ENCODE peak calls at places on chromosomes 16 and 17, in eight cellular contexts. Q, J, N, T, P, I, A and S are unnamed samples.
A peak's percentile ranks its signal among the peaks of the same experiment; 100 is the strongest.

GRCh38 chr17:68459030-68459376 is 1.7 kb upstream of the WIPI1 start:
- DNase-seq in Q (no peak), J (no peak), N (no peak), T (no peak), P (peak; percentile 60), I (no peak), A (no peak), S (no peak)

GRCh38 chr16:7867831-7868230 is 535.2 kb downstream of the RBFOX1 start:
- DNase-seq in Q (no peak), J (no peak), N (no peak), T (no peak), P (no peak), I (no peak), A (no peak), S (no peak)

GRCh38 chr16:12260647-12261262 is 284.2 kb downstream of the SNX29 start:
- DNase-seq in Q (no peak), J (no peak), N (peak; percentile 58), T (peak; percentile 84), P (no peak), I (no peak), A (no peak), S (no peak)

GRCh38 chr16:8178271-8178670 is 412.0 kb downstream of the TMEM114 start:
- DNase-seq in Q (no peak), J (no peak), N (no peak), T (no peak), P (no peak), I (no peak), A (no peak), S (no peak)

GRCh38 chr17:2309338-2310143 is 5.8 kb downstream of the SRR start:
- DNase-seq in Q (peak; percentile 72), J (no peak), N (peak; percentile 46), T (peak; percentile 66), P (no peak), I (no peak), A (no peak), S (no peak)

GRCh38 chr17:38815576-38816193 is 9.4 kb downstream of the CWC25 start:
- DNase-seq in Q (no peak), J (no peak), N (peak; percentile 22), T (peak; percentile 59), P (no peak), I (no peak), A (no peak), S (peak; percentile 39)

GRCh38 chr17:42872251-42872965 is 21.4 kb downstream of the AOC3 start:
- DNase-seq in Q (no peak), J (no peak), N (no peak), T (peak; percentile 10), P (no peak), I (no peak), A (no peak), S (no peak)

GRCh38 chr16:86222965-86223551 is 287.3 kb upstream of the FOXF1 start:
- DNase-seq in Q (no peak), J (no peak), N (peak; percentile 99), T (peak; percentile 98), P (no peak), I (no peak), A (no peak), S (no peak)

GRCh38 chr17:55642741-55643140 is 79.9 kb downstream of the TMEM100 start:
- DNase-seq in Q (no peak), J (no peak), N (no peak), T (no peak), P (no peak), I (no peak), A (no peak), S (no peak)

GRCh38 chr17:66691644-66692500 is 143.0 kb upstream of the CACNG5 start:
- DNase-seq in Q (no peak), J (no peak), N (peak; percentile 87), T (peak; percentile 64), P (no peak), I (peak; percentile 34), A (no peak), S (no peak)

GRCh38 chr16:55386534-55387296 is 62.7 kb downstream of the IRX6 start:
- DNase-seq in Q (no peak), J (no peak), N (no peak), T (no peak), P (no peak), I (no peak), A (no peak), S (no peak)

GRCh38 chr16:81645303-81645702 is 133.8 kb upstream of the PLCG2 start:
- DNase-seq in Q (peak; percentile 92), J (no peak), N (peak; percentile 67), T (peak; percentile 85), P (no peak), I (no peak), A (peak; percentile 56), S (peak; percentile 96)

GRCh38 chr17:4988168-4988567 is 693 bp upstream of the CAMTA2 start:
- DNase-seq in Q (no peak), J (no peak), N (no peak), T (no peak), P (no peak), I (no peak), A (peak; percentile 40), S (no peak)

GRCh38 chr17:78476149-78476548 is 97.7 kb downstream of the PGS1 start:
- DNase-seq in Q (no peak), J (no peak), N (no peak), T (no peak), P (no peak), I (no peak), A (no peak), S (no peak)

GRCh38 chr17:49676276-49676868 is 1.5 kb downstream of the SPOP start:
- DNase-seq in Q (no peak), J (no peak), N (peak; percentile 43), T (peak; percentile 38), P (peak; percentile 85), I (no peak), A (no peak), S (no peak)

GRCh38 chr17:40320771-40321501 is 12.0 kb downstream of the RARA start:
- DNase-seq in Q (no peak), J (peak; percentile 81), N (no peak), T (no peak), P (no peak), I (peak; percentile 57), A (peak; percentile 87), S (no peak)

GRCh38 chr17:31609331-31609730 is 217.9 kb downstream of the RAB11FIP4 start:
- DNase-seq in Q (no peak), J (no peak), N (no peak), T (no peak), P (no peak), I (no peak), A (no peak), S (no peak)

GRCh38 chr17:7041607-7042506 is 2.0 kb downstream of the SLC16A11 start:
- DNase-seq in Q (no peak), J (no peak), N (no peak), T (no peak), P (no peak), I (no peak), A (no peak), S (no peak)

GRCh38 chr16:9518054-9518453 is 426.6 kb downstream of the HAPSTR1 start:
- DNase-seq in Q (no peak), J (no peak), N (no peak), T (no peak), P (no peak), I (no peak), A (peak; percentile 17), S (no peak)

GRCh38 chr17:79862771-79863440 is 23.7 kb upstream of the CBX4 start:
- DNase-seq in Q (no peak), J (no peak), N (no peak), T (no peak), P (no peak), I (no peak), A (no peak), S (no peak)
- H3K27me3 ChIP-seq in Q (no peaks in the 10 kb centered on the region), J (peaks cover 21% of the 10 kb centered on the region), N (peaks cover 27% of the 10 kb centered on the region), T (peaks cover 43% of the 10 kb centered on the region), P (no peaks in the 10 kb centered on the region), I (peaks cover 4% of the 10 kb centered on the region), A (no peaks in the 10 kb centered on the region), S (peaks cover 39% of the 10 kb centered on the region)

GRCh38 chr17:71057448-71057847 is 888.1 kb downstream of the KCNJ2 start:
- DNase-seq in Q (no peak), J (no peak), N (peak; percentile 79), T (no peak), P (no peak), I (no peak), A (no peak), S (no peak)
- H3K27me3 ChIP-seq in Q (no peaks in the 10 kb centered on the region), J (no peaks in the 10 kb centered on the region), N (no peaks in the 10 kb centered on the region), T (no peaks in the 10 kb centered on the region), P (no peaks in the 10 kb centered on the region), I (no peaks in the 10 kb centered on the region), A (no peaks in the 10 kb centered on the region), S (no peaks in the 10 kb centered on the region)

GRCh38 chr17:8119575-8120519 is 1.5 kb upstream of the ALOXE3 start:
- DNase-seq in Q (peak; percentile 87), J (peak; percentile 86), N (peak; percentile 97), T (peak; percentile 92), P (peak; percentile 97), I (peak; percentile 94), A (peak; percentile 78), S (no peak)

GRCh38 chr17:8120520-8121443 is 2.5 kb upstream of the ALOXE3 start:
- DNase-seq in Q (peak; percentile 70), J (peak; percentile 85), N (peak; percentile 81), T (peak; percentile 69), P (peak; percentile 63), I (peak; percentile 87), A (peak; percentile 59), S (no peak)

GRCh38 chr17:8122923-8123694 is 797 bp downstream of the HES7 start:
- DNase-seq in Q (peak; percentile 17), J (no peak), N (peak; percentile 39), T (peak; percentile 27), P (no peak), I (peak; percentile 53), A (no peak), S (no peak)

GRCh38 chr17:8122391-8122922 is 1.4 kb downstream of the HES7 start:
- DNase-seq in Q (peak; percentile 19), J (no peak), N (peak; percentile 66), T (peak; percentile 50), P (no peak), I (peak; percentile 44), A (no peak), S (no peak)

DNA sequence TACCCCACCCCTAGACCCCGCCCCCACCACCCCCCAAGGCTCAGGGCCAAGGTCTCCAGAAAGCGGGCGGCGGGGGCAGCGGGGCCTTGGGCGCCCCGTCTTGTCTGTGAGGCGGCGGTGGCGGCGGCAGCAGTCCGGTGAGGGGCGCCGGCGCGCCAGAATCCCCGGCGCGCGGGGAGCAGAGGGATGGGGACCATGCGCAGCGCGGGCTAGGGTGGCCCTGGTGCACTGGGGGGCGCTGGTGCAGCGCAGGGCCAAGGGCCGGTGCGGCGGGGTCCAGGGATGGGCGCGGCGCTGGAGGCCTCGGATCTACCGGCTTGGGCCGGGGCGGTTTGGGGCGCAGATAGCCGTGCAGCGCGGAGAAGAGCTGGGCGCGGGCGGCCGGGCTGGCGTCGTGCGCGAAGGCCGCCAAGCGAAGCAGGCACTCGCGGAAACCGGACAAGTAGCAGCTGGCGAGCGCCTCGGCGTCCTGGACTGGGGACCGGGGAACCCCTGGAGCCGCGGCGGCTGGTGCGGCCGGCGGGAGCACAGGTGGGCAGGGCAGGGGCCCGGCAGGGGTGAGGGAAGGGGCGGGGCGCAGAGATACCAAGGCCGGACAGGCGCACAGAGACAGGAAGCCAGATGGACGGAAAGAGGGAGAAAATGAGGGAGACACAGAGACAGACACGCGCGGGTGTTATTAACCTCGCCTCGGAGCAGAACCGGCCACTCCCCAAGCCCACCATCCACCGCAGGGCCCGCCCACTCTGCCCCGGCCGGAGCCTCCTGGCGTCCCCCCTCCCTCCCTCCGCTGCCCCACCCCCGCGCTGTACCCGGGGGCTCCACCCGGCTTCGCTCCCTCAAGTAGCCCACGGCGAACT is 2.1 kb downstream of the HES7 start:
- DNase-seq in Q (peak; percentile 42), J (no peak), N (peak; percentile 72), T (peak; percentile 55), P (no peak), I (peak; percentile 65), A (peak; percentile 67), S (no peak)
- H3K27me3 ChIP-seq in Q (peaks cover 29% of the 10 kb centered on the region), J (peaks cover 30% of the 10 kb centered on the region), N (peaks cover under 1% of the 10 kb centered on the region), T (peaks cover under 1% of the 10 kb centered on the region), P (peaks cover 5% of the 10 kb centered on the region), I (peaks cover 56% of the 10 kb centered on the region), A (no peaks in the 10 kb centered on the region), S (peaks cover 32% of the 10 kb centered on the region)

GRCh38 chr17:36686123-36686669 is 84.8 kb downstream of the MRM1 start:
- DNase-seq in Q (no peak), J (no peak), N (no peak), T (no peak), P (no peak), I (no peak), A (no peak), S (no peak)
- H3K27me3 ChIP-seq in Q (no peaks in the 10 kb centered on the region), J (no peaks in the 10 kb centered on the region), N (peaks cover 3% of the 10 kb centered on the region), T (peaks cover 13% of the 10 kb centered on the region), P (no peaks in the 10 kb centered on the region), I (no peaks in the 10 kb centered on the region), A (no peaks in the 10 kb centered on the region), S (peaks cover 53% of the 10 kb centered on the region)